ENCODE peak calls at places on chromosomes 5 and 9, in six cellular contexts. One of them, this sample, is unnamed.

GRCh38 chr5:66230551-66230950 is 86.5 kb downstream of the SREK1 start:
- DNase-seq in HepG2: no peak
- DNase-seq in GM12878: no peak
- DNase-seq in K562: no peak
- DNase-seq in A549: no peak
- DNase-seq in endothelial cell of umbilical vein: peak; percentile 4
- DNase-seq in this sample: peak; percentile 29

GRCh38 chr9:89548210-89548609 is 50.3 kb upstream of the SEMA4D start:
- DNase-seq in K562: no peak
- DNase-seq in endothelial cell of umbilical vein: no peak
- DNase-seq in HepG2: no peak
- DNase-seq in A549: no peak
- DNase-seq in GM12878: no peak
- DNase-seq in this sample: no peak

GRCh38 chr5:135596788-135597187 is 18.0 kb upstream of the CXCL14 start:
- DNase-seq in endothelial cell of umbilical vein: no peak
- DNase-seq in GM12878: no peak
- DNase-seq in K562: no peak
- DNase-seq in HepG2: no peak
- DNase-seq in A549: no peak
- DNase-seq in this sample: no peak

GRCh38 chr9:78682206-78682605 is 385.3 kb downstream of the PSAT1 start:
- DNase-seq in HepG2: no peak
- DNase-seq in A549: no peak
- DNase-seq in endothelial cell of umbilical vein: no peak
- DNase-seq in K562: no peak
- DNase-seq in GM12878: no peak
- DNase-seq in this sample: no peak

GRCh38 chr9:15115041-15115440 is 192.0 kb downstream of the TTC39B start:
- DNase-seq in HepG2: no peak
- DNase-seq in endothelial cell of umbilical vein: no peak
- DNase-seq in A549: no peak
- DNase-seq in K562: no peak
- DNase-seq in GM12878: no peak
- DNase-seq in this sample: no peak

GRCh38 chr9:124251605-124252366 is 6.0 kb upstream of the NEK6 start:
- DNase-seq in endothelial cell of umbilical vein: peak; percentile 28
- DNase-seq in A549: peak; percentile 63
- DNase-seq in K562: no peak
- DNase-seq in HepG2: no peak
- DNase-seq in GM12878: no peak
- DNase-seq in this sample: peak; percentile 19

GRCh38 chr5:79086116-79086515 is 16.5 kb downstream of the BHMT2 start:
- DNase-seq in K562: no peak
- DNase-seq in GM12878: peak; percentile 3
- DNase-seq in endothelial cell of umbilical vein: no peak
- DNase-seq in HepG2: no peak
- DNase-seq in A549: no peak
- DNase-seq in this sample: no peak

GRCh38 chr5:8057764-8058163 is 188.8 kb downstream of the MTRR start:
- DNase-seq in HepG2: no peak
- DNase-seq in A549: no peak
- DNase-seq in K562: peak; percentile 27
- DNase-seq in GM12878: no peak
- DNase-seq in endothelial cell of umbilical vein: no peak
- DNase-seq in this sample: no peak

GRCh38 chr9:122684851-122685250 is 9.9 kb downstream of the OR1L3 start:
- DNase-seq in GM12878: no peak
- DNase-seq in K562: no peak
- DNase-seq in HepG2: no peak
- DNase-seq in A549: no peak
- DNase-seq in endothelial cell of umbilical vein: no peak
- DNase-seq in this sample: no peak

GRCh38 chr5:53335115-53335514 is 145.3 kb upstream of the FST start:
- DNase-seq in HepG2: no peak
- DNase-seq in A549: peak; percentile 26
- DNase-seq in endothelial cell of umbilical vein: no peak
- DNase-seq in K562: no peak
- DNase-seq in GM12878: no peak
- DNase-seq in this sample: peak; percentile 7

DNA sequence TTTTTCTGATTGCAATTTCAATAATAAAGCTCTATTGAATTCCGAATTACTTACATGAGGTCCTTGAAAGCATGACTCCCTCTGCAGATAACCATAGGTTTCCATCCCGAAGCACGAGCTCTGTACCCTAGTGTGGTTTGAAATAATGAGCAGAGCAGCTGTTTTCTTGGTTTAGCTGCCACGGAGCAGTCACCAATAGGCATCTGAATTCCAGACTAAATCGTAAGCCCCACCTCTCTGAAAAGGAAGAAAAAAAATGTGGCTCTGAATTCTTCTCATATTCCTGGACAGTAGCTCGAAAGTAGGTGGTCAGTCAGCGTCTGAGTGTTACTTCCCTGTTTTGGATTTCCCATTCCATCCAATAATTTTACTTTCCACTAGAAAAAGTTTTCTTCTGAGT is 18.6 kb upstream of the GNE start:
- DNase-seq in endothelial cell of umbilical vein: peak; percentile 88
- DNase-seq in A549: peak; percentile 28
- DNase-seq in K562: no peak
- DNase-seq in GM12878: no peak
- DNase-seq in HepG2: peak; percentile 6
- DNase-seq in this sample: no peak
- TF ChIP-seq POLR2A in endothelial cell of umbilical vein: no peak
- TF ChIP-seq POLR2A in A549: no peak
- TF ChIP-seq POLR2A in K562: no peak
- TF ChIP-seq POLR2A in GM12878: no peak
- TF ChIP-seq POLR2A in HepG2: no peak
- TF ChIP-seq POLR2A in this sample: no peak

GRCh38 chr5:147484708-147485020 is 25.2 kb downstream of the DPYSL3 start:
- DNase-seq in GM12878: no peak
- DNase-seq in K562: no peak
- DNase-seq in endothelial cell of umbilical vein: no peak
- DNase-seq in A549: no peak
- DNase-seq in HepG2: no peak
- DNase-seq in this sample: no peak
- H3K4me3 ChIP-seq in GM12878: no peak overlapping the region
- H3K4me3 ChIP-seq in K562: no peak overlapping the region
- H3K4me3 ChIP-seq in endothelial cell of umbilical vein: no peak overlapping the region
- H3K4me3 ChIP-seq in A549: no peak overlapping the region
- H3K4me3 ChIP-seq in HepG2: no peak overlapping the region
- H3K4me3 ChIP-seq in this sample: no peak overlapping the region

GRCh38 chr5:169097374-169097831 is 203.5 kb downstream of the SLIT3 start:
- DNase-seq in endothelial cell of umbilical vein: no peak
- DNase-seq in HepG2: no peak
- DNase-seq in K562: no peak
- DNase-seq in A549: no peak
- DNase-seq in GM12878: no peak
- DNase-seq in this sample: no peak

GRCh38 chr5:169097897-169098296 is 203.0 kb downstream of the SLIT3 start:
- DNase-seq in A549: no peak
- DNase-seq in HepG2: no peak
- DNase-seq in GM12878: no peak
- DNase-seq in K562: no peak
- DNase-seq in endothelial cell of umbilical vein: no peak
- DNase-seq in this sample: no peak

GRCh38 chr5:169095410-169095772 is 205.5 kb downstream of the SLIT3 start:
- DNase-seq in HepG2: no peak
- DNase-seq in endothelial cell of umbilical vein: no peak
- DNase-seq in GM12878: no peak
- DNase-seq in K562: no peak
- DNase-seq in A549: peak; percentile 14
- DNase-seq in this sample: peak; percentile 3

GRCh38 chr5:169095976-169096375 is 205.0 kb downstream of the SLIT3 start:
- DNase-seq in endothelial cell of umbilical vein: no peak
- DNase-seq in A549: no peak
- DNase-seq in K562: no peak
- DNase-seq in HepG2: no peak
- DNase-seq in GM12878: no peak
- DNase-seq in this sample: no peak

GRCh38 chr5:169094586-169095409 is 206.1 kb downstream of the SLIT3 start:
- DNase-seq in A549: no peak
- DNase-seq in HepG2: no peak
- DNase-seq in K562: no peak
- DNase-seq in endothelial cell of umbilical vein: no peak
- DNase-seq in GM12878: no peak
- DNase-seq in this sample: peak; percentile 66
- TF ChIP-seq MYC in A549: no peak
- TF ChIP-seq MYC in HepG2: no peak
- TF ChIP-seq MYC in K562: no peak
- TF ChIP-seq MYC in endothelial cell of umbilical vein: no peak
- TF ChIP-seq MYC in GM12878: no peak
- TF ChIP-seq MYC in this sample: no peak

DNA sequence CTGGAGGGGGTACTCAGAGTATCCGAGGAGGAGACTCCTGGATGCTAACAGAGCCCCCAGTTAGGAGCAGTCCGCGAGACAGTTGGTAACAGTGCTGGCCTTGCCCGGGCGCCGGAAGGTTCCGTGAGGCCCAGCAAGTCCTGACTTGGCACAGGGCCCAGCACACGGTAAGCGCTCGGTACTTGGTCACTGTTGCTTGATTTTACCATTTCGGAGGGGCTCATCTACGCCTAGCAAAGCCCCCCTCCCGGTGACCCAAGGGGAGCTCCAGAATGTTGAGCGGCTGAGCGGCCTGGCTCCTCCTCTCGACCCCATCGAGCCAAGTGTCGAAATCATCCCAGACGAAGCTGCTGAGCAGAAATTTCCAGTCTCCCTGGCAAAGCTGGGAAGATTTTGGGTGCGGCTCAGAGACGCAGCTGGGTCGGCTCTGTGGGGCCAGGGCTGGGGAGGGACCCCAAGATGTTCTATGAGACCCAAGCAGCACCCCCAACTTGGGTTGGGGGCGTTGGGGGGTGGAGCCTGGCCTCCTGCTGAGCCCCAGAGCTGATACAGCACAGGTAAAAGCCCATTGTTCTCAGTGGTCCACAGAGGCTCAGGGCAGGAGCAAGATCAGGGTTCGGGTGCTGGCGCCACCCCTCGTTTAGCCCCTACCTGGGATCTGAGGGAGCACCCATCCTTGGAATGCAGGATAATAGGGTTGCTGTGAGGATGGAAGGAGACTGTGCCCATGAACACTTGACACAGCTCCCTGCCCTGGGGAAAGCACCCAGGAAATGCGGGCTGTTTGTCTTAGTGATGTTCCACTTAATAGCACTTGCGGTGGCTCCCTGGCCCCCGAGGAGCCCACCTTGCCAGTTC is 137.2 kb downstream of the C9orf50 start:
- DNase-seq in GM12878: no peak
- DNase-seq in A549: peak; percentile 91
- DNase-seq in HepG2: no peak
- DNase-seq in K562: no peak
- DNase-seq in endothelial cell of umbilical vein: peak; percentile 64
- DNase-seq in this sample: peak; percentile 31
- TF ChIP-seq POLR2A in GM12878: no peak
- TF ChIP-seq POLR2A in A549: no peak
- TF ChIP-seq POLR2A in HepG2: no peak
- TF ChIP-seq POLR2A in K562: no peak
- TF ChIP-seq POLR2A in endothelial cell of umbilical vein: peak; percentile 52
- TF ChIP-seq POLR2A in this sample: no peak

GRCh38 chr5:116844015-116844414 is 269.4 kb upstream of the SEMA6A start:
- DNase-seq in endothelial cell of umbilical vein: no peak
- DNase-seq in K562: no peak
- DNase-seq in A549: no peak
- DNase-seq in GM12878: no peak
- DNase-seq in HepG2: no peak
- DNase-seq in this sample: no peak

GRCh38 chr5:116842514-116842924 is 267.9 kb upstream of the SEMA6A start:
- DNase-seq in GM12878: no peak
- DNase-seq in endothelial cell of umbilical vein: no peak
- DNase-seq in K562: no peak
- DNase-seq in HepG2: no peak
- DNase-seq in A549: no peak
- DNase-seq in this sample: no peak

GRCh38 chr5:116837876-116838568 is 263.4 kb upstream of the SEMA6A start:
- DNase-seq in HepG2: no peak
- DNase-seq in endothelial cell of umbilical vein: no peak
- DNase-seq in K562: no peak
- DNase-seq in GM12878: no peak
- DNase-seq in A549: no peak
- DNase-seq in this sample: no peak

GRCh38 chr5:116841734-116842133 is 267.1 kb upstream of the SEMA6A start:
- DNase-seq in endothelial cell of umbilical vein: no peak
- DNase-seq in K562: no peak
- DNase-seq in A549: no peak
- DNase-seq in GM12878: no peak
- DNase-seq in HepG2: no peak
- DNase-seq in this sample: no peak
- H3K4me3 ChIP-seq in endothelial cell of umbilical vein: no peak overlapping the region
- H3K4me3 ChIP-seq in K562: no peak overlapping the region
- H3K4me3 ChIP-seq in A549: no peak overlapping the region
- H3K4me3 ChIP-seq in GM12878: no peak overlapping the region
- H3K4me3 ChIP-seq in HepG2: no peak overlapping the region
- H3K4me3 ChIP-seq in this sample: no peak overlapping the region

DNA sequence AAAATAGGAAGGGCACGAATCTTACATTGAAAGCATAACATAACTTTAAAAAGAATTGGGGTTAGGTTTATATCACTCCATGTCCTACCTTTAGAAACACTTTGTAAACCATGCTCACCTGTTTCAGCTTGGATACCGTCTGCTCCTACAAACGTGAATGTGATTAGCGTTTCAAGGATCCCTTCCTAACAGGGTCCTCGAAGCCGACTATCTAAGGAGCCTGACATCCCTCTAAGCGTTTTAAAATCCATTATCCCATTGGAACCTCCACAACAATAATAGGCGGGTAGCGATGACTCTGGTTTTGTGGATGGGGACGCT is 1.0 kb downstream of the SVEP1 start:
- DNase-seq in HepG2: no peak
- DNase-seq in endothelial cell of umbilical vein: no peak
- DNase-seq in GM12878: no peak
- DNase-seq in A549: no peak
- DNase-seq in K562: no peak
- DNase-seq in this sample: no peak
- TF ChIP-seq MYC in HepG2: no peak
- TF ChIP-seq MYC in endothelial cell of umbilical vein: no peak
- TF ChIP-seq MYC in GM12878: no peak
- TF ChIP-seq MYC in A549: no peak
- TF ChIP-seq MYC in K562: no peak
- TF ChIP-seq MYC in this sample: no peak

DNA sequence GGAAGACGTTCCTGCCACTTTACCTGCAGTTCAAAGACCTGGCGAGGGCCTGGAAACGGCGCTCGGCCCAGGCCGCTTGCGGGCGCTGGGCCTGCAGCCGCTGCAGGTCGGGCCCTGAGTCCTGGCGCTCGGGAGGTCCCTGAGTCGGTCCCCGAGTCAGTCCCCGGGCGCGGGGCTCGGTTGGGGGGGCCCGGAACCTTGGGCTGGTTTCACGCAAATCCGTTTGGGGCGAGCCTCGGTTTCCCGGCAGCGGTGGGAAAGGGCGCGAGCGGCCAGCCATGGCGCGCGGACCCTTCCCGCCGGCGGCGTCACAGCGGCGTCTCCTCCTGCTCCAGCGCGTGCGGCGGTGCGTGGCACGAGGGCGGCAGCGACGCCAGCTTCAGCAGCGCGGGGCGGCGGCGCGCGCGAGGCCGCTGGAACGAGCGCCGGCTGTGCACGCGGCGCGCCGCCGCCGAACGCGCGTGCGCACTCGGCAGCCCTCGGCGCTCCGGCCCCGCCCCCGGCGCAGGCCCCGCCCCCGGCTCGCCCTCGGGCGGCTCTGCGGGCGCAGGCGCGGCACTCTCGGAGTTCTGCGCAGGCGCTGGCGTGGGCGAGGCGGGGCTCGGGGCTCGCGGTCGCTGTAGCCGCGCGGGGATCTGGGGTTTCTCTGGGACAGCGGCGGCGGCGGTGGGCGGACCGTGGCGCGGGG is 29.8 kb downstream of the EXOC3 start:
- DNase-seq in GM12878: no peak
- DNase-seq in HepG2: peak; percentile 52
- DNase-seq in endothelial cell of umbilical vein: peak; percentile 75
- DNase-seq in A549: peak; percentile 76
- DNase-seq in K562: peak; percentile 100
- DNase-seq in this sample: peak; percentile 91
- TF ChIP-seq POLR2A in GM12878: peak; percentile 93
- TF ChIP-seq POLR2A in HepG2: peak; percentile 69
- TF ChIP-seq POLR2A in endothelial cell of umbilical vein: peak; percentile 63
- TF ChIP-seq POLR2A in A549: peak; percentile 86
- TF ChIP-seq POLR2A in K562: peak; percentile 68
- TF ChIP-seq POLR2A in this sample: peak; percentile 96